ENCODE peak calls at places on chromosomes 11 and 22, in seven cellular contexts. One of them, this sample, is unnamed.

GRCh38 chr11:131868769-131869482 is 498.5 kb downstream of the NTM start:
- DNase-seq in SK-N-SH: no peak
- DNase-seq in suprapubic skin: no peak
- DNase-seq in tibial nerve: no peak
- DNase-seq in A549: no peak
- DNase-seq in ovary: no peak
- DNase-seq in transverse colon: no peak
- DNase-seq in this sample: no peak

GRCh38 chr11:44793350-44794090 is 66.8 kb downstream of the TSPAN18 start:
- DNase-seq in SK-N-SH: peak
- DNase-seq in transverse colon: no peak
- DNase-seq in tibial nerve: no peak
- DNase-seq in A549: no peak
- DNase-seq in ovary: no peak
- DNase-seq in suprapubic skin: no peak
- DNase-seq in this sample: no peak

GRCh38 chr11:8317164-8317563 is 53.5 kb upstream of the LMO1 start:
- DNase-seq in ovary: no peak
- DNase-seq in transverse colon: no peak
- DNase-seq in SK-N-SH: no peak
- DNase-seq in tibial nerve: no peak
- DNase-seq in suprapubic skin: no peak
- DNase-seq in A549: no peak
- DNase-seq in this sample: no peak

GRCh38 chr11:36130401-36130800 is 158.8 kb downstream of the COMMD9 start:
- DNase-seq in transverse colon: no peak
- DNase-seq in SK-N-SH: no peak
- DNase-seq in suprapubic skin: no peak
- DNase-seq in ovary: no peak
- DNase-seq in tibial nerve: no peak
- DNase-seq in A549: no peak
- DNase-seq in this sample: no peak

GRCh38 chr11:65571940-65572339 is 398 bp upstream of the FAM89B start:
- DNase-seq in SK-N-SH: no peak
- DNase-seq in transverse colon: peak
- DNase-seq in A549: peak
- DNase-seq in ovary: no peak
- DNase-seq in suprapubic skin: no peak
- DNase-seq in tibial nerve: no peak
- DNase-seq in this sample: no peak

GRCh38 chr11:64334764-64335741 is 5.0 kb upstream of the CCDC88B start:
- DNase-seq in tibial nerve: no peak
- DNase-seq in SK-N-SH: peak
- DNase-seq in transverse colon: peak
- DNase-seq in A549: peak
- DNase-seq in ovary: no peak
- DNase-seq in suprapubic skin: no peak
- DNase-seq in this sample: peak

GRCh38 chr22:23903328-23903971 is 9.3 kb downstream of the MIF start:
- DNase-seq in tibial nerve: no peak
- DNase-seq in A549: no peak
- DNase-seq in transverse colon: no peak
- DNase-seq in SK-N-SH: no peak
- DNase-seq in suprapubic skin: no peak
- DNase-seq in ovary: no peak
- DNase-seq in this sample: no peak

GRCh38 chr22:20299736-20300136 is 20.1 kb downstream of the DGCR6L start:
- DNase-seq in transverse colon: peak
- DNase-seq in SK-N-SH: no peak
- DNase-seq in suprapubic skin: no peak
- DNase-seq in ovary: peak
- DNase-seq in tibial nerve: no peak
- DNase-seq in A549: no peak
- DNase-seq in this sample: no peak

GRCh38 chr11:72232260-72233055 is 7.9 kb downstream of the INPPL1 start:
- DNase-seq in A549: no peak
- DNase-seq in suprapubic skin: no peak
- DNase-seq in transverse colon: no peak
- DNase-seq in SK-N-SH: no peak
- DNase-seq in ovary: no peak
- DNase-seq in tibial nerve: no peak
- DNase-seq in this sample: no peak

GRCh38 chr11:37352485-37352884 is 754.4 kb upstream of the RAG2 start:
- DNase-seq in ovary: no peak
- DNase-seq in A549: no peak
- DNase-seq in suprapubic skin: no peak
- DNase-seq in transverse colon: no peak
- DNase-seq in tibial nerve: no peak
- DNase-seq in SK-N-SH: no peak
- DNase-seq in this sample: no peak

GRCh38 chr11:65242389-65242788 is 19.4 kb upstream of the POLA2 start:
- DNase-seq in SK-N-SH: no peak
- DNase-seq in transverse colon: no peak
- DNase-seq in suprapubic skin: no peak
- DNase-seq in A549: no peak
- DNase-seq in tibial nerve: no peak
- DNase-seq in ovary: no peak
- DNase-seq in this sample: no peak

GRCh38 chr22:39351689-39352214 is 2.0 kb downstream of the SYNGR1 start:
- DNase-seq in tibial nerve: no peak
- DNase-seq in ovary: no peak
- DNase-seq in transverse colon: no peak
- DNase-seq in SK-N-SH: no peak
- DNase-seq in A549: no peak
- DNase-seq in suprapubic skin: no peak
- DNase-seq in this sample: peak

GRCh38 chr11:118436639-118437045 is 350 bp downstream of the KMT2A start:
- DNase-seq in suprapubic skin: no peak
- DNase-seq in SK-N-SH: no peak
- DNase-seq in tibial nerve: no peak
- DNase-seq in ovary: no peak
- DNase-seq in transverse colon: peak
- DNase-seq in A549: no peak
- DNase-seq in this sample: no peak

GRCh38 chr11:118435233-118435892 is 929 bp upstream of the KMT2A start:
- DNase-seq in A549: peak
- DNase-seq in ovary: peak
- DNase-seq in tibial nerve: no peak
- DNase-seq in suprapubic skin: peak
- DNase-seq in SK-N-SH: peak
- DNase-seq in transverse colon: peak
- DNase-seq in this sample: no peak

GRCh38 chr11:118434553-118435232 is 1.6 kb upstream of the KMT2A start:
- DNase-seq in SK-N-SH: no peak
- DNase-seq in suprapubic skin: peak
- DNase-seq in tibial nerve: no peak
- DNase-seq in transverse colon: peak
- DNase-seq in ovary: peak
- DNase-seq in A549: no peak
- DNase-seq in this sample: no peak

GRCh38 chr11:118437046-118437735 is 899 bp downstream of the KMT2A start:
- DNase-seq in suprapubic skin: no peak
- DNase-seq in SK-N-SH: peak
- DNase-seq in transverse colon: peak
- DNase-seq in A549: peak
- DNase-seq in ovary: peak
- DNase-seq in tibial nerve: no peak
- DNase-seq in this sample: no peak

DNA sequence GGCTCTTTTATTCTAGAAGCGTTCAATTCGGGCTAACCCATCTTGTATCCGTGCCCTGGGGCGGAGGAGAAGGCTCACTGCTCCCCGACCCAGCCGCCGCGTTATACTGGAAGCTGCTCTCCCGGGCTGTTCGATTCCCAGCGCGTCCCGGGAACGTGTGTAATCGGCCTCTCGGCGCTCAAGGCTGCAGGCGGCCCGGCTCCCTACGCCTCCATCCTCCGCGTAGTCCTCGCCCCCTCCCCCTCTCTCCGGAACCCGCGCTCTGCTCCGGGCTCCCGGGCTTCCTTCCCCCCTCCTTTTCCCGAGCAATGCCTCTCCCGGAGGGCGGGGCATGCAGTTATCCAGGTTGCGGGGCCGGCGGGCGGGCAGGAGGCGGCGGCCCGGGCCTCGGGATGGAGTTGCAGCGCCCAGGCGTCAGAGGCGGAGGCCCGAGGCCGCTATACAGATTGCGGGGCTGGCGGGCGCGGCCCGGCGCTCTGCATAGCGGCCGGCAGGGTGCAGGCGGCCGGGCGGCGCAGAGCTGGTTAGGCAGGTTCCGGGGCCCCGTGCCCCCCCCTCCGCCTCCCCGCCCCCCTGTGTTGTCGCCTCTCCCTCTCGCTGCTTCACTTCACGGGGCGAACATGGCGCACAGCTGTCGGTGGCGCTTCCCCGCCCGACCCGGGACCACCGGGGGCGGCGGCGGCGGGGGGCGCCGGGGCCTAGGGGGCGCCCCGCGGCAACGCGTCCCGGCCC is at the start of gene KMT2A:
- DNase-seq in SK-N-SH: peak
- DNase-seq in tibial nerve: peak
- DNase-seq in A549: peak
- DNase-seq in suprapubic skin: peak
- DNase-seq in ovary: peak
- DNase-seq in transverse colon: peak
- DNase-seq in this sample: no peak
- TF ChIP-seq EP300 in SK-N-SH: peak
- TF ChIP-seq EP300 in tibial nerve: peak
- TF ChIP-seq EP300 in A549: peak
- TF ChIP-seq EP300 in suprapubic skin: no peak
- TF ChIP-seq EP300 in ovary: no peak
- TF ChIP-seq EP300 in transverse colon: no peak
- TF ChIP-seq EP300 in this sample: no peak

DNA sequence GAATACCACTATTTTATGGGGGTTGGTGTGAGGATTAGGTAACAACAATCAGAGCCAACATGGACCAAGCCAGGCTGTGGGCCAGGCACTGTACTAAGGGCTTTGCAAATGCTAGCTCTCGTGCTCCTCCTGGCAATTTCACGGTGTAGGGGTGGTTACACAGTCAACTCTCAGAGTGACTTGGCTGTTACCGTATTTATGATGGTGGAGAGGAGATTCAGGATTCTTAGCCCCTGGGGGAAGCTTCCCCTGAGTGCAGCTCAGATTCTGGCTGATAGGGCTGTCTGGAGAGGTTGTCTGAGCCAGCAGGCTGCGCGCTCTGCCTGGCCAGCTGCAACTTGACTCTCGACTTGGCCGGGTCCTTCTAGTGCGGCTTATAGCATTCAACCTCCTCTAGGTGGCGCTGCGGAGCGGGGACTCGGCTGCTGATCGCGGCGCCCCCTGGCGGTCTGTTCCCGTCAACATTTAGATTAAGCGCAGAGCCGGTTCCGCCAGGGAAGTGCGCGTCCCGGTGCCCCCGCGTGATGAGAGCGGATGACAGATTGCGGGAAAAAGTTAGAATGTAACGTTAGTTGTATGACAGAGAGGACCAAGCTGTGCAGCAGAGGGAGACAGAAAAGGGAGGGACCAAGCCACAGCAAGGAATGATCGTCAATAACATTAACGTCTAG is 4.5 kb upstream of the NCF4 start:
- DNase-seq in ovary: peak
- DNase-seq in A549: peak
- DNase-seq in SK-N-SH: peak
- DNase-seq in transverse colon: peak
- DNase-seq in suprapubic skin: peak
- DNase-seq in tibial nerve: peak
- DNase-seq in this sample: no peak
- TF ChIP-seq EP300 in ovary: no peak
- TF ChIP-seq EP300 in A549: no peak
- TF ChIP-seq EP300 in SK-N-SH: no peak
- TF ChIP-seq EP300 in transverse colon: no peak
- TF ChIP-seq EP300 in suprapubic skin: no peak
- TF ChIP-seq EP300 in tibial nerve: peak
- TF ChIP-seq EP300 in this sample: no peak

DNA sequence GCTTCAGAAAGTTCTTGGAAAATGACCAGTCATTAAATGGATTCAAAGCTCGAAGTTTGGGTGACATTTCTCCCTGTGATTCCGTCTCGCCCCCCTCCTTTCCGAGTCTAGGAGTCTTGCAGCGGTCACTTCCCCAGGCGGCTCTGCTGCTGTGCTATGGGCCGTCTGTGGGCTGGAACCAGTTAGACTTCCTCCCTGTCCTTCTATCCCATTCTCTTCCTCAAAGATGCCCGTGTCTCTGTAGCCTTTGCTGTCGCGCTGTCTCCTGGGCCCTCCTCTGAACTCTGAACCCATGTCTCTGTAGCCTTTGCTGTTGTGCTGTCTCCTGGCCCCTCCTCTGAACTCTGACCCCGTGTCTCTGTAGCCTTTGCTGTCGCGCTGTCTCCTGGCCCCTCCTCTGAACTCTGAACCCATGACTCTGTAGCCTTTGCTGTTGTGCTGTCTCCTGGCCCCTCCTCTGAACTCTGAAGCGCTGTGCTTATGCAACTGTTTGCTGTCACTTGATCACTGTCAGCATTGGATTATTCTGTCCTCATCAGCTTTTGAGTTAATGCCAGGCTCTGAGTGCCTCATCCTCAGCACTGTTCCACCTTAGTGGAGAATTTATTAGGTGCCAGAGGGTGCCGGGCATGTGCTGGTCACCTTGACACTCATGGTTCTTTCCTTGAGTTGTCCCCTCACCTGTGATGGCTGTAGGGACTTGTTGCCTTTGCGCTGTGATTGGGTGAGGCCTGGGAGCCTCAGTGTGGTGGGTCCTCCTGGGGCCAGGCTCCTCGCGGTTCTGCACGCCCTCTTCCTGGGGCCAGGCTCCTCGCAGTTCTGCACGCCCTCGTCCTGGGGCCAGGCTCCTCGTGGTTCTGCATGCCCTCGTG is 173.3 kb downstream of the TBC1D22A start:
- DNase-seq in ovary: no peak
- DNase-seq in tibial nerve: no peak
- DNase-seq in SK-N-SH: no peak
- DNase-seq in A549: no peak
- DNase-seq in suprapubic skin: peak
- DNase-seq in transverse colon: peak
- DNase-seq in this sample: no peak
- TF ChIP-seq EP300 in ovary: no peak
- TF ChIP-seq EP300 in tibial nerve: no peak
- TF ChIP-seq EP300 in SK-N-SH: no peak
- TF ChIP-seq EP300 in A549: no peak
- TF ChIP-seq EP300 in suprapubic skin: no peak
- TF ChIP-seq EP300 in transverse colon: no peak
- TF ChIP-seq EP300 in this sample: no peak

GRCh38 chr11:19919050-19919561 is 206.5 kb downstream of the NAV2 start:
- DNase-seq in ovary: no peak
- DNase-seq in SK-N-SH: no peak
- DNase-seq in A549: peak
- DNase-seq in tibial nerve: no peak
- DNase-seq in transverse colon: peak
- DNase-seq in suprapubic skin: no peak
- DNase-seq in this sample: no peak

GRCh38 chr11:19918302-19919049 is 205.8 kb downstream of the NAV2 start:
- DNase-seq in SK-N-SH: no peak
- DNase-seq in suprapubic skin: no peak
- DNase-seq in transverse colon: no peak
- DNase-seq in tibial nerve: no peak
- DNase-seq in A549: no peak
- DNase-seq in ovary: no peak
- DNase-seq in this sample: no peak

GRCh38 chr11:19922689-19923035 is 210.0 kb downstream of the NAV2 start:
- DNase-seq in A549: no peak
- DNase-seq in transverse colon: no peak
- DNase-seq in suprapubic skin: no peak
- DNase-seq in ovary: no peak
- DNase-seq in SK-N-SH: no peak
- DNase-seq in tibial nerve: no peak
- DNase-seq in this sample: no peak

GRCh38 chr11:19921976-19922688 is 209.5 kb downstream of the NAV2 start:
- DNase-seq in transverse colon: no peak
- DNase-seq in ovary: no peak
- DNase-seq in tibial nerve: no peak
- DNase-seq in SK-N-SH: no peak
- DNase-seq in A549: no peak
- DNase-seq in suprapubic skin: no peak
- DNase-seq in this sample: no peak

GRCh38 chr11:19920982-19921381 is 208.3 kb downstream of the NAV2 start:
- DNase-seq in transverse colon: no peak
- DNase-seq in SK-N-SH: no peak
- DNase-seq in suprapubic skin: no peak
- DNase-seq in tibial nerve: no peak
- DNase-seq in A549: no peak
- DNase-seq in ovary: no peak
- DNase-seq in this sample: no peak
- TF ChIP-seq EP300 in transverse colon: no peak
- TF ChIP-seq EP300 in SK-N-SH: peak
- TF ChIP-seq EP300 in suprapubic skin: no peak
- TF ChIP-seq EP300 in tibial nerve: no peak
- TF ChIP-seq EP300 in A549: no peak
- TF ChIP-seq EP300 in ovary: no peak
- TF ChIP-seq EP300 in this sample: no peak